ENCODE peak calls at places on chromosomes 4 and X, in four cellular contexts. G is effector CD4-positive, alpha-beta T cell; F is skeletal muscle cell; S is smooth muscle cell of the brain vasculature. W is an unnamed sample.

GRCh38 chr4:85776579-85776978 is 301.6 kb downstream of the ARHGAP24 start:
- DNase-seq in F (no peak), S (no peak), G (no peak), W (peak)

GRCh38 chr4:53545942-53546581 is 45.2 kb downstream of the LNX1 start:
- DNase-seq in G (no peak), F (no peak), S (no peak), W (no peak)

GRCh38 chr4:156961241-156962068 is 10.1 kb downstream of the PDGFC start:
- DNase-seq in F (no peak), S (no peak), G (no peak), W (no peak)

GRCh38 chr4:6470502-6471302 is 1.7 kb downstream of the PPP2R2C start:
- DNase-seq in F (no peak), G (no peak), S (no peak), W (no peak)

GRCh38 chr4:3293410-3294391 is 880 bp downstream of the RGS12 start:
- DNase-seq in S (no peak), G (no peak), F (no peak), W (no peak)

GRCh38 chrX:129632443-129632842 is 22.3 kb downstream of the APLN start:
- DNase-seq in G (no peak), F (no peak), S (no peak), W (no peak)

GRCh38 chrX:9062621-9063020 is 28.7 kb upstream of the FAM9B start:
- DNase-seq in S (no peak), F (no peak), G (no peak), W (no peak)

GRCh38 chr4:15778742-15779231 is 659 bp downstream of the CD38 start:
- DNase-seq in G (no peak), S (no peak), F (no peak), W (no peak)

GRCh38 chrX:22934640-22935039 is 65.1 kb upstream of the DDX53 start:
- DNase-seq in F (no peak), G (no peak), S (no peak), W (no peak)

GRCh38 chr4:2368779-2369437 is 49.5 kb downstream of the ZFYVE28 start:
- DNase-seq in G (no peak), F (no peak), S (no peak), W (no peak)

W was measured in HCEC 1CT.